ENCODE peak calls at places on chromosomes 12 and 14, in nine cellular contexts. One of them, this sample, is unnamed.

GRCh38 chr12:10358131-10358530 is 31.7 kb downstream of the KLRK1 start:
- DNase-seq in NCI-H1436: no peak
- DNase-seq in lower leg skin: no peak
- DNase-seq in left ventricle myocardium inferior: no peak
- DNase-seq in astrocyte of the spinal cord: no peak
- DNase-seq in SW480: no peak
- DNase-seq in AG10803: no peak
- DNase-seq in T-helper 1 cell: no peak
- DNase-seq in substantia nigra: no peak
- DNase-seq in this sample: no peak

GRCh38 chr12:45224311-45224710 is 8.4 kb downstream of the ANO6 start:
- DNase-seq in SW480: no peak
- DNase-seq in lower leg skin: no peak
- DNase-seq in astrocyte of the spinal cord: no peak
- DNase-seq in NCI-H1436: no peak
- DNase-seq in left ventricle myocardium inferior: no peak
- DNase-seq in substantia nigra: no peak
- DNase-seq in AG10803: no peak
- DNase-seq in T-helper 1 cell: no peak
- DNase-seq in this sample: no peak

GRCh38 chr12:2009623-2010022 is 5.4 kb upstream of the DCP1B start:
- DNase-seq in AG10803: no peak
- DNase-seq in left ventricle myocardium inferior: no peak
- DNase-seq in SW480: no peak
- DNase-seq in substantia nigra: no peak
- DNase-seq in astrocyte of the spinal cord: no peak
- DNase-seq in lower leg skin: no peak
- DNase-seq in NCI-H1436: no peak
- DNase-seq in T-helper 1 cell: no peak
- DNase-seq in this sample: no peak

GRCh38 chr12:44015333-44015941 is 179.6 kb downstream of the TMEM117 start:
- DNase-seq in astrocyte of the spinal cord: peak; percentile 66
- DNase-seq in NCI-H1436: peak; percentile 36
- DNase-seq in T-helper 1 cell: no peak
- DNase-seq in left ventricle myocardium inferior: no peak
- DNase-seq in lower leg skin: no peak
- DNase-seq in AG10803: peak; percentile 67
- DNase-seq in substantia nigra: no peak
- DNase-seq in SW480: peak; percentile 70
- DNase-seq in this sample: peak; percentile 50

GRCh38 chr12:128813883-128814282 is 9.9 kb downstream of the SLC15A4 start:
- DNase-seq in NCI-H1436: no peak
- DNase-seq in T-helper 1 cell: no peak
- DNase-seq in AG10803: no peak
- DNase-seq in SW480: no peak
- DNase-seq in left ventricle myocardium inferior: no peak
- DNase-seq in lower leg skin: no peak
- DNase-seq in astrocyte of the spinal cord: peak; percentile 36
- DNase-seq in substantia nigra: no peak
- DNase-seq in this sample: peak; percentile 39

GRCh38 chr14:20179218-20179617 is 11.5 kb upstream of the OR11G2 start:
- DNase-seq in NCI-H1436: no peak
- DNase-seq in lower leg skin: peak; percentile 19
- DNase-seq in substantia nigra: no peak
- DNase-seq in SW480: no peak
- DNase-seq in AG10803: no peak
- DNase-seq in astrocyte of the spinal cord: no peak
- DNase-seq in T-helper 1 cell: no peak
- DNase-seq in left ventricle myocardium inferior: peak; percentile 13
- DNase-seq in this sample: no peak

GRCh38 chr12:47527816-47528215 is 178.0 kb downstream of the RPAP3 start:
- DNase-seq in SW480: no peak
- DNase-seq in substantia nigra: no peak
- DNase-seq in AG10803: peak; percentile 89
- DNase-seq in left ventricle myocardium inferior: no peak
- DNase-seq in astrocyte of the spinal cord: no peak
- DNase-seq in lower leg skin: no peak
- DNase-seq in NCI-H1436: no peak
- DNase-seq in T-helper 1 cell: no peak
- DNase-seq in this sample: no peak

GRCh38 chr12:31659087-31659942 is at the start of gene ETFBKMT:
- DNase-seq in lower leg skin: peak; percentile 88
- DNase-seq in astrocyte of the spinal cord: peak; percentile 89
- DNase-seq in AG10803: peak; percentile 83
- DNase-seq in substantia nigra: peak; percentile 90
- DNase-seq in NCI-H1436: peak; percentile 91
- DNase-seq in left ventricle myocardium inferior: peak; percentile 84
- DNase-seq in SW480: peak; percentile 99
- DNase-seq in T-helper 1 cell: peak; percentile 84
- DNase-seq in this sample: peak; percentile 86

GRCh38 chr14:103108749-103109207 is 14.3 kb downstream of the EXOC3L4 start:
- DNase-seq in astrocyte of the spinal cord: no peak
- DNase-seq in NCI-H1436: peak; percentile 34
- DNase-seq in substantia nigra: no peak
- DNase-seq in SW480: peak; percentile 44
- DNase-seq in left ventricle myocardium inferior: no peak
- DNase-seq in AG10803: no peak
- DNase-seq in lower leg skin: no peak
- DNase-seq in T-helper 1 cell: no peak
- DNase-seq in this sample: peak; percentile 77

GRCh38 chr12:71024827-71025226 is 104.3 kb upstream of the PTPRR start:
- DNase-seq in astrocyte of the spinal cord: no peak
- DNase-seq in SW480: no peak
- DNase-seq in AG10803: no peak
- DNase-seq in lower leg skin: no peak
- DNase-seq in substantia nigra: no peak
- DNase-seq in T-helper 1 cell: no peak
- DNase-seq in NCI-H1436: no peak
- DNase-seq in left ventricle myocardium inferior: no peak
- DNase-seq in this sample: no peak

GRCh38 chr14:99784508-99784907 is 8.7 kb upstream of the EML1 start:
- DNase-seq in NCI-H1436: no peak
- DNase-seq in T-helper 1 cell: no peak
- DNase-seq in left ventricle myocardium inferior: no peak
- DNase-seq in AG10803: no peak
- DNase-seq in lower leg skin: no peak
- DNase-seq in SW480: no peak
- DNase-seq in substantia nigra: no peak
- DNase-seq in astrocyte of the spinal cord: no peak
- DNase-seq in this sample: no peak

This sample was measured in LHCN-M2.